ENCODE peak calls at places on chromosomes 7 and 10, in four cellular contexts. E is A549, R is HepG2, C is GM12878. L is an unnamed sample.

GRCh38 chr7:78254397-78255055 is 456.0 kb downstream of the PHTF2 start:
- DNase-seq in E (no peak), C (no peak), R (no peak), L (no peak)

GRCh38 chr7:50366311-50366710 is 61.8 kb downstream of the IKZF1 start:
- DNase-seq in C (no peak), R (no peak), E (no peak), L (no peak)

GRCh38 chr7:93883078-93883916 is 7.3 kb downstream of the TFPI2 start:
- DNase-seq in R (no peak), C (no peak), E (no peak), L (no peak)

GRCh38 chr10:2477154-2477553 is 590.2 kb upstream of the PFKP start:
- DNase-seq in E (no peak), R (no peak), C (no peak), L (no peak)

GRCh38 chr7:77838929-77839491 is 40.4 kb downstream of the PHTF2 start:
- DNase-seq in E (no peak), R (no peak), C (no peak), L (no peak)

GRCh38 chr7:121102619-121103018 is 114.1 kb downstream of the CPED1 start:
- DNase-seq in E (no peak), C (no peak), R (no peak), L (no peak)

GRCh38 chr10:35925511-35925910 is 283.4 kb upstream of the FZD8 start:
- DNase-seq in E (no peak), R (no peak), C (no peak), L (no peak)

GRCh38 chr10:17394854-17395253 is 59.5 kb downstream of the ST8SIA6 start:
- DNase-seq in R (no peak), C (no peak), E (no peak), L (no peak)

GRCh38 chr7:155543926-155544325 is 2.4 kb downstream of the CNPY1 start:
- DNase-seq in C (no peak), R (no peak), E (no peak), L (no peak)

GRCh38 chr7:22660732-22661131 is 66.3 kb upstream of the IL6 start:
- DNase-seq in R (peak), E (no peak), C (no peak), L (no peak)

GRCh38 chr10:24457661-24458318 is 248.9 kb downstream of the KIAA1217 start:
- DNase-seq in R (no peak), E (no peak), C (no peak), L (no peak)

GRCh38 chr10:86733260-86733671 is 23.2 kb upstream of the BMPR1A start:
- DNase-seq in C (no peak), R (no peak), E (no peak), L (no peak)

GRCh38 chr10:29105516-29106215 is 183.2 kb upstream of the LYZL1 start:
- DNase-seq in E (peak), R (peak), C (no peak), L (no peak)

GRCh38 chr10:11875183-11875498 is 52.0 kb downstream of the PROSER2 start:
- DNase-seq in R (no peak), C (no peak), E (peak), L (no peak)

GRCh38 chr10:91689731-91690168 is 56.9 kb upstream of the PPP1R3C start:
- DNase-seq in C (no peak), R (no peak), E (no peak), L (no peak)

GRCh38 chr10:50395279-50395678 is 144.0 kb upstream of the ASAH2 start:
- DNase-seq in C (no peak), E (no peak), R (peak), L (no peak)

GRCh38 chr7:144027070-144027469 is 21.7 kb upstream of the OR2A5 start:
- DNase-seq in E (no peak), R (peak), C (no peak), L (no peak)

GRCh38 chr7:22332481-22332880 is 24.5 kb downstream of the RAPGEF5 start:
- DNase-seq in C (no peak), R (no peak), E (no peak), L (no peak)

GRCh38 chr7:33940503-33940902 is 35.2 kb downstream of the BMPER start:
- DNase-seq in C (no peak), R (no peak), E (no peak), L (no peak)

GRCh38 chr10:114239994-114240345 is 916 bp downstream of the VWA2 start:
- DNase-seq in E (no peak), C (no peak), R (no peak), L (no peak)

GRCh38 chr10:72088879-72089585 is 681 bp upstream of the SPOCK2 start:
- DNase-seq in C (no peak), R (peak), E (no peak), L (no peak)

GRCh38 chr10:58919927-58920654 is 256.4 kb upstream of the PHYHIPL start:
- DNase-seq in E (peak), R (peak), C (no peak), L (no peak)

GRCh38 chr7:30920021-30920583 is 8.4 kb downstream of the AQP1 start:
- DNase-seq in C (no peak), E (no peak), R (no peak), L (no peak)

GRCh38 chr7:30920584-30921539 is 9.2 kb downstream of the AQP1 start:
- DNase-seq in E (no peak), R (no peak), C (no peak), L (peak)

GRCh38 chr7:30921951-30922401 is 10.3 kb downstream of the AQP1 start:
- DNase-seq in R (no peak), E (no peak), C (no peak), L (no peak)

GRCh38 chr7:30922596-30922995 is 10.9 kb downstream of the AQP1 start:
- DNase-seq in E (no peak), C (no peak), R (no peak), L (no peak)

GRCh38 chr7:30921540-30921930 is 9.9 kb downstream of the AQP1 start:
- DNase-seq in E (no peak), C (no peak), R (no peak), L (no peak)
- TF ChIP-seq POLR2AphosphoS2 in E (no peak), C (no peak), R (no peak), L (no peak)

GRCh38 chr7:151282111-151282510 is 33.6 kb upstream of the SMARCD3 start:
- DNase-seq in E (no peak), C (no peak), R (no peak), L (no peak)

GRCh38 chr7:151289891-151290290 is 41.4 kb upstream of the SMARCD3 start:
- DNase-seq in R (no peak), E (no peak), C (no peak), L (no peak)

GRCh38 chr7:151290355-151290760 is 41.9 kb upstream of the SMARCD3 start:
- DNase-seq in R (no peak), E (no peak), C (no peak), L (no peak)

GRCh38 chr7:151283302-151283701 is 34.8 kb upstream of the SMARCD3 start:
- DNase-seq in E (no peak), R (no peak), C (no peak), L (no peak)

GRCh38 chr7:151286148-151286547 is 37.7 kb upstream of the SMARCD3 start:
- DNase-seq in R (no peak), E (no peak), C (no peak), L (no peak)
- TF ChIP-seq POLR2AphosphoS2 in R (no peak), E (no peak), C (no peak), L (no peak)

GRCh38 chr7:98880485-98880884 is 2.2 kb downstream of the TRRAP start:
- DNase-seq in C (no peak), R (no peak), E (no peak), L (no peak)

GRCh38 chr7:98878365-98879197 is at the start of gene TRRAP:
- DNase-seq in E (peak), C (no peak), R (peak), L (peak)

GRCh38 chr7:98879989-98880337 is 1.6 kb downstream of the TRRAP start:
- DNase-seq in E (no peak), C (no peak), R (no peak), L (no peak)

GRCh38 chr7:98877692-98878364 is 504 bp upstream of the TRRAP start:
- DNase-seq in C (no peak), R (no peak), E (no peak), L (no peak)

GRCh38 chr7:98879198-98879988 is 1.1 kb downstream of the TRRAP start:
- DNase-seq in C (peak), R (peak), E (peak), L (peak)
- TF ChIP-seq POLR2AphosphoS2 in C (no peak), R (no peak), E (no peak), L (no peak)

GRCh38 chr7:41793556-41793955 is 90.7 kb upstream of the INHBA start:
- DNase-seq in E (no peak), R (no peak), C (no peak), L (no peak)

GRCh38 chr7:41796331-41796730 is 93.4 kb upstream of the INHBA start:
- DNase-seq in C (no peak), R (no peak), E (no peak), L (no peak)

GRCh38 chr7:41788556-41788955 is 85.7 kb upstream of the INHBA start:
- DNase-seq in C (no peak), R (no peak), E (no peak), L (no peak)

GRCh38 chr7:41787951-41788350 is 85.1 kb upstream of the INHBA start:
- DNase-seq in R (no peak), C (no peak), E (no peak), L (no peak)

DNA sequence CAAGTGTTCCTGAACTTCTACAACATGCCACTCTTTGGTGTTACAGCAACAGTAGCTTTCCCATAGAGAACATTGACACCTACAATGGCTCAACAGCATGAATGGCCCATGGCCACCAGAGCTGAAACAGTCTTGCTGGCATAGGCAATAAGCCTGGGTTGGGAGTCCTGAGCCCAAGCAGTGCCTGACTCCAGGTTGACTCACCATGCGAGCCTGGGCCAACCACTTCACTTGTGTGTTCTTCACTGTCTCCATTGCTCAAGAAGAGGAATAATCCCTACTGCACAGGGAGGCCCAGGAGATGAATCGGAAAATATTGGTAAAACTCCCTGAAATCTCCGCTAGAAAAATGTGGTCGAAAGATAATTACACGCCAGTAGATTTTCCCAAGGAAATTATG is 89.2 kb upstream of the INHBA start:
- DNase-seq in C (no peak), E (no peak), R (no peak), L (no peak)
- TF ChIP-seq POLR2AphosphoS2 in C (no peak), E (no peak), R (no peak), L (no peak)

GRCh38 chr10:70750156-70750703 is 34.9 kb downstream of the TBATA start:
- DNase-seq in R (no peak), C (no peak), E (no peak), L (no peak)

GRCh38 chr10:70747192-70747965 is 37.8 kb downstream of the TBATA start:
- DNase-seq in R (no peak), E (no peak), C (no peak), L (no peak)

GRCh38 chr10:70749756-70750155 is 35.4 kb downstream of the TBATA start:
- DNase-seq in E (no peak), C (no peak), R (no peak), L (no peak)

GRCh38 chr10:70748305-70748704 is 36.9 kb downstream of the TBATA start:
- DNase-seq in R (no peak), C (no peak), E (no peak), L (no peak)

GRCh38 chr10:70748801-70749573 is 36.2 kb downstream of the TBATA start:
- DNase-seq in C (no peak), E (no peak), R (no peak), L (no peak)
- TF ChIP-seq POLR2AphosphoS2 in C (no peak), E (no peak), R (no peak), L (no peak)

DNA sequence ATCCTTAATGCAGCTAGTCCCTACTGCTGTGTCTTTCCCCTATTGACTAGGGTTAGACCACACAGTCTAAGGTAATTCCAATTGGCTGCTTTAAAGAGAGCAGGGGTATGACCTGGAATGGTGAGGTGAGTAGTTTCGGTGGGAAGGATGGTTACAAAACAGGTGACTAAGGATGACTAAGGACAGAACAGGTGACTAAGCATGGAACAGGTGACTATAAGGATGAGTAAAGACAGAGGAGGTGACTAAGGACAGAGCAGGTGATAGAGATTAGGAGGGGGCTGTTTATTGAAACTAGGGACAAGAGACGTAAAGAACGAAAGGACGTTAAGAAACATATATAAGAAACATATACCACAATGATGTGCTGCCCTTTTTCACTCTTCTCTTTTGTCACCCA is 145.1 kb upstream of the TMEM106B start:
- DNase-seq in E (no peak), R (no peak), C (no peak), L (no peak)
- TF ChIP-seq POLR2AphosphoS2 in E (no peak), R (no peak), C (no peak), L (no peak)

GRCh38 chr7:27918503-27918902 is 178.5 kb downstream of the TAX1BP1 start:
- DNase-seq in R (no peak), C (no peak), E (no peak), L (no peak)

GRCh38 chr7:27923308-27923980 is 183.5 kb downstream of the TAX1BP1 start:
- DNase-seq in E (no peak), C (no peak), R (no peak), L (no peak)

GRCh38 chr7:27920281-27920946 is 180.5 kb downstream of the TAX1BP1 start:
- DNase-seq in C (no peak), R (no peak), E (no peak), L (no peak)

GRCh38 chr7:27922907-27923306 is 182.9 kb downstream of the TAX1BP1 start:
- DNase-seq in E (no peak), C (peak), R (no peak), L (no peak)

DNA sequence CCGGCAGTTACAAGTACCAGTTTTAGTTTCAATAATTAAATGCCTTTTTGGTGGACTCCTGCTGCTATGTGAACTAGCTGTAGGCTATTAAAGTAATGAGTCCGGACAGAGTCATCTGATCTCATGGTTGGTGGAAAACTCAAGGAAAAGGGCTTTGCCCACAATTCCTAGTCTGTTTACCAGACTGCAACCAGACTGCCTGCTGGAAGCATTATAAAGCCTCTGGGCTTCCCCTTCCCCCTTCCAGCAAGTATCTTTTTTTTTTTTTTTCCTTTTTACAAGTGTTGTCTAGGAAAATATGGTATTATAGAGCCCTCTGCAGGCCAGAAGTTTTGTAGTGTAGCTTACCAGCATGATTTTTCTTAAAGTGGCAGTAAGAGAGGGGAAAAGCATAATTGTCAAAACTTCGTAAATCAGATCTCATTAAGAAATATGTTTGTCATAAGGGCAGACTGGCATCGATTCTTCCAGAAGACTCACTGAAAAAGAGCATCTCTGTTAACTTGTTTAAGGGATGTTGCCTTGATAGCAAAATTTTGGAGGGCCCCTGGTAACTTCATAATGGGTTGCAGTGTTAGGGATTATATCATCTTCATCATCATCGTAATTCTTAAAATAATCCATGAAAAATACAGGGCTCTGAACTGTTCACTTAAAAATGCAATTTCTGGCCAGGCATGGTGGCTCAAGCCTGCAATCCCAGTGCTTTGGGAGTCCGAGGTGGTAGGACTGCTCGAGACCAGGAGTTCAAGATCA is 181.3 kb downstream of the TAX1BP1 start:
- DNase-seq in C (peak), E (peak), R (peak), L (peak)
- TF ChIP-seq POLR2AphosphoS2 in C (no peak), E (no peak), R (no peak), L (no peak)

DNA sequence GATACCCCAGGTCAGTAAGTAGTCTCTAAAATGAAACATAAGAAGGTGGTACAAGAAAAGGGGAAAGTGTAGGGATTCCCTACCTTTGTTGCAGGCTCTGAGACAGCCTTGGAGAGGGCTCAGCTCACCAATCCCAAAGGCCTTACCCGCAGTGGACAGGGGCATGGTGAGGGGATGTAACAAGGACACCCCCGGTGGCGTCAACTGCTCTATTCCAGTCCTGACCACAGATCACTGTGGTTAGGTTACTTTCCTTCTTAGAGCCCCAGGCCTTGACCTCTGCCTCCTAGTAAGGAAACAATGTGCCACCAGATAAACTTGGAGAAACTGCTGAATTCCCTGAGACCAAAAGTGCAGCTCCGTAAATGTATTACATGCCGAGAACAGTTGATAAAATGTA is 17.5 kb downstream of the PLXNA4 start:
- DNase-seq in E (no peak), C (no peak), R (no peak), L (no peak)
- TF ChIP-seq POLR2AphosphoS2 in E (no peak), C (no peak), R (no peak), L (no peak)